ENCODE peak calls at places on chromosomes 7 and 10, in four cellular contexts. A is A549, F is ovary, W is SK-N-SH. I is an unnamed sample. For H3K4me1 and H3K9me3, the result is how much of the 10 kb centered on the place peaks cover.

GRCh38 chr10:102068216-102068615 is 3.1 kb downstream of the HPS6 start:
- DNase-seq in F (peak), A (no peak), W (no peak), I (peak)

GRCh38 chr7:108118959-108119358 is 11.2 kb downstream of the LAMB4 start:
- DNase-seq in F (no peak), W (no peak), A (no peak), I (no peak)

GRCh38 chr7:129501760-129502707 is at the start of gene SMKR1:
- DNase-seq in F (peak), A (peak), W (peak), I (peak)

GRCh38 chr7:80783177-80783687 is 135.6 kb downstream of the SEMA3C start:
- DNase-seq in A (no peak), F (no peak), W (no peak), I (no peak)

GRCh38 chr10:12703813-12704212 is 297.7 kb downstream of the CCDC3 start:
- DNase-seq in F (no peak), W (no peak), A (no peak), I (no peak)

GRCh38 chr7:2633538-2634264 is 1.9 kb downstream of the TTYH3 start:
- DNase-seq in W (peak), F (peak), A (peak), I (no peak)

GRCh38 chr10:48792121-48792520 is 107.4 kb downstream of the WDFY4 start:
- DNase-seq in W (no peak), A (no peak), F (no peak), I (no peak)

GRCh38 chr10:96387601-96388000 is 28.8 kb upstream of the OPALIN start:
- DNase-seq in A (no peak), W (peak), F (no peak), I (no peak)

GRCh38 chr7:63925626-63926460 is 72.8 kb upstream of the ZNF722 start:
- DNase-seq in A (no peak), F (peak), W (peak), I (peak)

GRCh38 chr10:3850999-3851937 is 66.3 kb upstream of the KLF6 start:
- DNase-seq in A (peak), W (no peak), F (no peak), I (no peak)

GRCh38 chr7:113087278-113087998 is 811 bp upstream of the GPR85 start:
- DNase-seq in F (no peak), A (no peak), W (peak), I (no peak)

GRCh38 chr7:84700563-84701370 is 486.1 kb downstream of the SEMA3D start:
- DNase-seq in F (no peak), A (no peak), W (no peak), I (no peak)

GRCh38 chr10:56920586-56921250 is 559.7 kb upstream of the ZWINT start:
- DNase-seq in F (no peak), W (no peak), A (no peak), I (no peak)

GRCh38 chr7:149184274-149184673 is 11.1 kb upstream of the ZNF282 start:
- DNase-seq in F (no peak), A (no peak), W (no peak), I (no peak)

GRCh38 chr10:90571876-90572275 is 286.0 kb downstream of the HTR7 start:
- DNase-seq in F (no peak), A (no peak), W (no peak), I (no peak)

GRCh38 chr10:97059006-97059871 is 126.5 kb downstream of the SLIT1 start:
- DNase-seq in F (no peak), A (no peak), W (peak), I (no peak)

GRCh38 chr10:6607187-6607586 is 27.1 kb upstream of the PRKCQ start:
- DNase-seq in A (no peak), W (no peak), F (no peak), I (no peak)

GRCh38 chr7:11726251-11727155 is 105.5 kb downstream of the THSD7A start:
- DNase-seq in A (no peak), W (peak), F (no peak), I (no peak)

GRCh38 chr7:94660006-94660405 is 4.1 kb upstream of the SGCE start:
- DNase-seq in W (no peak), A (no peak), F (no peak), I (no peak)
- H3K4me1 ChIP-seq in W (under half), A (under half), F (under half), I (under half)

DNA sequence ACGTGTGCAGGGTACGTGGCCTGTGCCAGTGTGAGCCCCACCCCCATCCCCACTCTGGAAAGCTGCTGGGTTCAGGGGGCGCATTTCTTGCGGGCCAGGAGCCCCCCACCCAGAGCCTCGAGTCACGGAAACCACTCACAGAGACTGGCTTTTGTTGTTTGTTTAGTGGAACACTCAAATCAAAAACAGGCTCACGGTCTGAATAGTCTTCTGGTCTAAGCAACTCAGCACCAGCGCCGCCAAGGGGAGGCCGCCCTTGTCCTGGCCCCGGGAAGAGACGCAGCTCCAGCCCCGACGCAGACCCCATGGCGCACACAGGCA is 22.3 kb upstream of the NKX6-2 start:
- DNase-seq in F (no peak), A (no peak), W (no peak), I (no peak)
- TF ChIP-seq EP300 in F (no peak), A (no peak), W (no peak), I (no peak)

DNA sequence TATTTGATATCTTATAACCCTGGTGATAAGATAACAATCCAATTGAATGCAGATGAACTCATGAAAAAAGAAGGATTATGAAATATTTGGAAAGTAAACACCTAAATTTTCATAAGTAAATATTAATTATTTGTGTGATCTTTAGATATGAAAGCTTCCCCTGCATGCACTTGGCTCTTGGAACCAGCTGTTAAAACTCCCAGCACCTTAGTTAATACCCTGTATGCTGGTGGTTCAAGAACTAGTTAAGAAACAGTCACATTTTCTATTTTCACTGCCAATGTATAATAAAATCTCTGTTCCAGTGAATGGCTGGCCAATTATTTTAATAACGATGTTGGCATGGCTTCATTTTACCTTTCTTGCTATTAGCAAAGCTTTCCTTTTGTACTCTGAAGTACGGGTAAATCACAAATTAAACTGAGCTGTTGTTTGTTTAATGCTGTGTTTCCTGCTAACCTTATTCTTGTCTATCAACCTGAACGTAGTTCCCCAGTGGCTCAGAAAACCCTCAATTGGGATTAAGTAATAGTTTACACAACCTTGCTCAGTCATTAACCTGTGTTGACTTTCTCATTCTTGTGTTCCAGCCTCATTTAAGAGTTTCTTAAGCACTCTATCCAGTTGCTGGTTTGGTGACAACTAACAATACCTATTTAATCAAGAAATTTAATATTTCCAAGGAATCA is 38.9 kb downstream of the MET start:
- DNase-seq in W (no peak), A (no peak), F (no peak), I (no peak)
- H3K9me3 ChIP-seq in W (under half), A (under half), F (under half), I (under half)

DNA sequence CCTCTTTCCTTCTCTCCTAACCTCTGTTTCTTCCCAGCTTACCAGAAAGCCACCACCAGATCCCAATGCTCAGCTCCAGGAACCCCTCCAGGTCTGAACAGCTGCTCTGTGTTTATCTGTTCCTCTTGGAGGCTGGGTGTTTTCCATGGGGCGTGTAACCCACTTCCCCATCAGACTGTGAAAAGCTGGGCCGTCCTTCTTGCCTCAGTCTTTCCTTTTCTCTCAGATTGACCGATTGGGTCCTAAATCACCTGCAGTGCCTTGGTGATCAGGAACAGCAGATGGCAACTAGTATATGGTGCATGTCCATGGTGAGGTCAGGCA is 4.8 kb downstream of the SH3PXD2A start:
- DNase-seq in F (no peak), A (no peak), W (no peak), I (no peak)
- H3K4me1 ChIP-seq in F (under half), A (under half), W (under half), I (half or more)

GRCh38 chr10:129845081-129845823 is 118.8 kb downstream of the EBF3 start:
- DNase-seq in F (no peak), W (no peak), A (no peak), I (no peak)
- TF ChIP-seq EP300 in F (no peak), W (no peak), A (no peak), I (no peak)

DNA sequence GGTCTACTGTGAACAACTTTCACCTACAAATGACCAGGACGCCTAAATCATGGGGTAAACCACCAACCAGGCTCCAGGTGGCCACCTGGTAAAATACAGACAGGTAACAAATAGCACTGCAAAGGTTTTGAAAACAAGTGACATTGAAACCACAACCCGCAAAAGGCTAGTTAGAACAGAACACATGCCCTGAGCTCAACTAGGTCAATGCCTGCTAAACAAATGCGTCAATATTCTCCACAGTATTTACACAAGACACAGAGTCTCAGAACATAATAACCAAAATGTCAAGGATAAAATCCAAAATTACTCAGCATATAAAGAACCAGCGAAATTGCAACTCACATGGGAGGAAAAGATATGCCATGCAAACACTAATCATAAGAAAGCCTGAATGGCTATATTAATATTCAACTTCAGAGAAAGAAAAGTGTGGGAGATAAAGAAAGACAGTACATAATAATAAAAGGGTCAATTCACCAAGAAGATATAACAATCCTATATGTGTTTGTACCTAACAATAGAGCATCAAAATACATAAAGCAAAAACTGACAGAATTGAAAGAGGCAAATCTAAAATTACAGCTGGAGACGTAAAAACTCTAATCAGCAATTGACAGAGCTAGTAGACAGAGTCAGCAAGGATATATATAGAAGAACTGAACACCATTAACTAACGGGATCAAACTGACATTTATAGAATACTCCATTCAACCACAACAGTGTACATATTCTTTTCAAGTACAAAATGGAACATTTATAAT is 47.6 kb downstream of the SMURF1 start:
- DNase-seq in A (no peak), W (no peak), F (peak), I (no peak)
- H3K9me3 ChIP-seq in A (under half), W (under half), F (under half), I (under half)